ENCODE peak calls at places on chromosomes 6 and 20, in ten cellular contexts. W is fibroblast of pulmonary artery, Q is GM12865, O is RWPE1, Y is H1, J is Calu3, P is brain microvascular endothelial cell, C is HFFc6, A is breast epithelium, V is stomach. Z is an unnamed sample.

GRCh38 chr6:169793408-169793807 is 42.0 kb downstream of the ERMARD start:
- DNase-seq in O (no peak), V (no peak), Y (peak), P (no peak), J (no peak), A (no peak), W (no peak), C (no peak), Q (no peak), Z (no peak)

GRCh38 chr6:82875573-82876185 is 190.0 kb downstream of the UBE3D start:
- DNase-seq in J (no peak), W (peak), V (no peak), Y (no peak), P (peak), Q (no peak), C (peak), A (no peak), O (peak), Z (no peak)

GRCh38 chr20:34537651-34538050 is 20.9 kb upstream of the MAP1LC3A start:
- DNase-seq in A (no peak), J (no peak), Q (no peak), P (no peak), Y (no peak), V (no peak), W (no peak), C (no peak), O (no peak), Z (no peak)

GRCh38 chr6:18218233-18218632 is 46.1 kb downstream of the DEK start:
- DNase-seq in O (no peak), W (no peak), Y (no peak), V (no peak), J (no peak), C (no peak), P (no peak), Q (no peak), A (no peak), Z (no peak)

GRCh38 chr6:137981758-137982157 is 114.7 kb downstream of the TNFAIP3 start:
- DNase-seq in W (no peak), Y (no peak), V (no peak), C (no peak), Q (no peak), O (no peak), A (no peak), P (no peak), J (no peak), Z (no peak)

GRCh38 chr6:125511809-125512341 is 210.1 kb upstream of the HDDC2 start:
- DNase-seq in A (no peak), W (peak), O (no peak), J (no peak), V (no peak), C (peak), P (peak), Y (no peak), Q (no peak), Z (no peak)

GRCh38 chr6:33689148-33689494 is 22.4 kb downstream of the UQCC2 start:
- DNase-seq in C (no peak), W (no peak), Y (no peak), Q (no peak), O (no peak), J (no peak), V (no peak), P (no peak), A (no peak), Z (no peak)

GRCh38 chr20:59269396-59270025 is 30.9 kb upstream of the EDN3 start:
- DNase-seq in C (no peak), O (no peak), A (no peak), W (no peak), P (no peak), V (no peak), Y (no peak), J (no peak), Q (no peak), Z (no peak)

GRCh38 chr6:25403150-25403549 is 124.0 kb downstream of the CARMIL1 start:
- DNase-seq in W (no peak), Y (no peak), J (no peak), A (no peak), O (no peak), P (no peak), C (no peak), V (no peak), Q (peak), Z (no peak)

GRCh38 chr6:24874776-24875175 is 61.0 kb downstream of the RIPOR2 start:
- DNase-seq in P (no peak), V (no peak), W (no peak), C (no peak), O (no peak), Q (no peak), A (no peak), Y (no peak), J (no peak), Z (no peak)

DNA sequence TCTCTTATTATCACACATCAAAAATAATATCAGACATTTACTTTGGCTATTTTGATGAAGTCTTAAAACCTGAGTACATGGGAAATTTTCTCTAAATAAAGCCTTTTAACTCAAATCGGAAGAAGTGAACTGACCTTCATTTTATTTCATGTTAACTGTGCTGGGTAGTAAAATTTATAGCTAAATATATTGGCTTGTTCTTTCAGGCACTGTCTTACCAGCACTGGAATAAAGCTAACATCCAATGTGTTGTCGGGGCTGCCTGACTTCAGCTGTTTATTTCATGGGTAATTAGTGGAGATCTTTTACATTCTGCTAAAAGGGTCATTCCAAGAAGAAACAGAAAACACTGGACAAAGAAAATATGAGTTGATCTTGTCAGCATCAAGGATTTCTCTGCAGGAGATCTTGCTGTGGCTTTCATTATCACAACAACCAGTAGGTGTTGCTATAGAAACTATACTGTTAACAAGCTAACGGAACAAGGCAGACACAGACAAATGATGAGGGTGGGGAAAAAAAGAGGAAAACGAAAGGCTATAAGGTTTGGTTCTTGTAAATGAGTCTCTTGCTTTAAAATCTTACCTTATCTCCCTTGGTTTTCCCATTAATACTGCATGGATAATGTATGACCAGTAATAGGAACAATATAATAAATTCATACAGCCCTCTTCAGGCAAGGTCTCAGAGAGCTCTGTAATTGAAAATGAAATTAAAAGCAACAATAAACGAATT is 206.9 kb downstream of the SIM1 start:
- DNase-seq in J (no peak), Y (no peak), P (peak), A (no peak), O (no peak), Q (peak), V (no peak), C (peak), W (peak), Z (no peak)
- TF ChIP-seq CTCF in J (no peak), Y (no peak), P (peak), A (no peak), O (no peak), Q (no peak), V (no peak), C (peak), W (peak), Z (no peak)

DNA sequence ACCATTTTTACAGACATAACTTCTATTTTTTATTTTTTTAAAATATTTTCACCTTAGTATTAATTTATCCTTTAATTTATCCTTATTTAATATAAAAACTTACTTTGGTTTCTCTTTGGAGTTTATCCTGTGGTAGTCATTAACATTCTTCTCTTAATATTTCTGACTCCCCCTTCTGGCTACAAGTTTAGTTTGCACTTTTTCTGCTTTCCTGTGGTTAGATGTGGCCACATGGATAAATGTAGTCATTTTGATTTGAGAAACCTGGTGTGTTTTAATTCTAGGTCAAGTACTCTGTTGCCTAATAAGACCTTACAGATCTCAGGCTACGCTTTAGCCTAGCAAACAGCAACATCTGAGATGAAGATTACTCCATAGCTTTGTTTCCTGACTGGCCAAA is 1187.5 kb downstream of the HACE1 start:
- DNase-seq in P (peak), J (no peak), W (peak), O (no peak), Y (no peak), V (no peak), A (no peak), C (no peak), Q (no peak), Z (no peak)
- TF ChIP-seq CTCF in P (peak), J (no peak), W (no peak), O (no peak), Y (no peak), V (no peak), A (no peak), C (peak), Q (no peak), Z (no peak)

GRCh38 chr20:36836591-36837329 is 39.2 kb upstream of the TLDC2 start:
- DNase-seq in A (no peak), V (peak), Y (peak), J (peak), Q (peak), P (peak), C (peak), W (peak), O (no peak), Z (peak)
- TF ChIP-seq CTCF in A (no peak), V (no peak), Y (peak), J (peak), Q (peak), P (peak), C (peak), W (peak), O (no peak), Z (peak)

GRCh38 chr6:160221423-160221822 is 37.2 kb downstream of the SLC22A2 start:
- DNase-seq in Q (peak), V (no peak), Y (no peak), P (no peak), W (peak), J (no peak), A (no peak), C (no peak), O (peak), Z (no peak)
- TF ChIP-seq CTCF in Q (no peak), V (no peak), Y (no peak), P (no peak), W (peak), J (no peak), A (no peak), C (no peak), O (peak), Z (no peak)

GRCh38 chr20:24395151-24395550 is 74.3 kb upstream of the SYNDIG1 start:
- DNase-seq in J (no peak), Q (no peak), A (no peak), Y (no peak), V (no peak), P (no peak), W (no peak), O (no peak), C (no peak), Z (no peak)
- TF ChIP-seq CTCF in J (no peak), Q (no peak), A (no peak), Y (no peak), V (no peak), P (no peak), W (no peak), O (no peak), C (no peak), Z (no peak)

DNA sequence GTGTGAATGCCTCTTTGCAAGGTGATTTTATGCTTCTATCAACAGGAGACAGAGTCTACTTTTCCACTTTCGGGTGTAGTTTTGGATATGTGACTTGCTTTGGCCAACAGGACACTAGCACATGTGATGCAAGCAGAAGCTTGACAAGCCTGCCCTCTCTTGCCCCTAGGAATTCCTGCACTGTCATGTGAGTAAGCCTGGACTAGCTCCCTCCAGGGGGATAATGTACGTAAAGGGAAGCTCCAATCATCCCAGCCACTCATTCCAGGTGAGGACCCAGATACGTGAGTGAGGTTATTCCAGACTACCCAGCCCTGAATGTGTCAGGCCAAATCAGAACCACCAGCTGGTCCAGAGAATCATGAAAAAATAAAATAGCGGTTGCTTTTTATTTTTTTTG is 33.3 kb downstream of the BEND3 start:
- DNase-seq in J (no peak), O (peak), V (no peak), C (no peak), Y (no peak), W (no peak), P (no peak), A (no peak), Q (no peak), Z (no peak)
- TF ChIP-seq CTCF in J (no peak), O (no peak), V (no peak), C (no peak), Y (no peak), W (no peak), P (no peak), A (no peak), Q (no peak), Z (no peak)

DNA sequence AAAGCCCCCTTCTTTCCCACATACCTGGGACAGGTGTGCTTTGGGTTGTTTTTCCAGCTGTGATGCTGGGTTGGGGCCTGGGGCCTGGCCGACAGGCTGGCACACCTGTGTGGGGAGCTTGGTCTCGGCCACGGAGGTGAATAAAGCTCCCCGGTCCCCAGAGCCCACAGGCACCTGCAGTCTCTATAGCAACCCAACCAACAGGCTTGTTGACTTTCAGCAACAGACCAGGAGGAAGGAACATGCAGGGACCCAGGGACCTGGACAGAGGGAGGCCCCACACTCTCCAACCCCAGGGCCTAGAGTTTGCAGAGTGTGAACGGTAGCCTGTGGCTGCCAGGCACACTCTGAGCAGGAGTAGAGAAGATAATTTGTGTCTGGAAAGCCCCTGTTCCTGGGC is 14.7 kb upstream of the SYNJ2 start:
- DNase-seq in V (peak), C (no peak), O (no peak), W (no peak), P (no peak), Q (no peak), A (peak), J (no peak), Y (no peak), Z (no peak)
- TF ChIP-seq CTCF in V (no peak), C (no peak), O (no peak), W (no peak), P (no peak), Q (no peak), A (no peak), J (no peak), Y (no peak), Z (no peak)

Z was measured in glutamatergic neuron.